ENCODE peak calls at places on chromosomes 6 and 20, in ten cellular contexts. C is OCI-LY7; Y is fibroblast of the aortic adventitia; R is stimulated activated CD4-positive, alpha-beta T cell treated with anti-CD3 and anti-CD28 coated beads, Interleukin-15, amount 100 ng/mL, for 1 hour; Z is activated T-cell treated with anti-CD3 and anti-CD28 coated beads for 4 hours; U is RKO; L is T follicular helper cell; Q is iPS-NIHi11; P is hippocampal formation; J is Calu3. A is an unnamed sample.

GRCh38 chr6:46010771-46011170 is 4.9 kb downstream of the CLIC5 start:
- DNase-seq in C (no peak), Y (no peak), R (no peak), Z (no peak), U (no peak), L (no peak), Q (no peak), P (no peak), J (no peak), A (no peak)

GRCh38 chr6:37168809-37169457 is 1.0 kb upstream of the PIM1 start:
- DNase-seq in C (peak), Y (no peak), R (no peak), Z (peak), U (peak), L (no peak), Q (peak), P (no peak), J (peak), A (no peak)

GRCh38 chr6:111873178-111874029 is at the start of gene FYN:
- DNase-seq in C (peak), Y (peak), R (peak), Z (peak), U (peak), L (peak), Q (peak), P (peak), J (peak), A (peak)

GRCh38 chr6:50362706-50363105 is 313.0 kb upstream of the DEFB112 start:
- DNase-seq in C (no peak), Y (no peak), R (no peak), Z (no peak), U (no peak), L (no peak), Q (no peak), P (no peak), J (no peak), A (no peak)

GRCh38 chr20:32332614-32333013 is 25.5 kb upstream of the ASXL1 start:
- DNase-seq in C (no peak), Y (peak), R (no peak), Z (no peak), U (no peak), L (no peak), Q (no peak), P (no peak), J (peak), A (no peak)

GRCh38 chr6:30684386-30685156 is 1.9 kb downstream of the PPP1R18 start:
- DNase-seq in C (peak), Y (no peak), R (peak), Z (no peak), U (peak), L (no peak), Q (no peak), P (no peak), J (no peak), A (no peak)

GRCh38 chr20:58868795-58869194 is 16.3 kb downstream of the GNAS start:
- DNase-seq in C (no peak), Y (no peak), R (no peak), Z (no peak), U (no peak), L (no peak), Q (no peak), P (peak), J (no peak), A (peak)

GRCh38 chr6:112983741-112984221 is 636.7 kb downstream of the RFPL4B start:
- DNase-seq in C (no peak), Y (peak), R (no peak), Z (no peak), U (no peak), L (no peak), Q (no peak), P (no peak), J (no peak), A (no peak)

GRCh38 chr6:16333580-16333979 is 95.2 kb downstream of the GMPR start:
- DNase-seq in C (no peak), Y (peak), R (no peak), Z (no peak), U (peak), L (no peak), Q (no peak), P (no peak), J (no peak), A (no peak)

GRCh38 chr6:133368664-133369063 is 127.5 kb downstream of the EYA4 start:
- DNase-seq in C (no peak), Y (no peak), R (no peak), Z (no peak), U (no peak), L (no peak), Q (peak), P (no peak), J (no peak), A (no peak)

GRCh38 chr20:48314925-48315592 is 512.7 kb downstream of the PREX1 start:
- DNase-seq in C (no peak), Y (no peak), R (no peak), Z (no peak), U (no peak), L (no peak), Q (no peak), P (no peak), J (no peak), A (no peak)

GRCh38 chr20:14865169-14865568 is 527.8 kb upstream of the FLRT3 start:
- DNase-seq in C (no peak), Y (no peak), R (no peak), Z (no peak), U (no peak), L (no peak), Q (no peak), P (no peak), J (no peak), A (no peak)

GRCh38 chr20:36606171-36607116 is 865 bp downstream of the RAB5IF start:
- DNase-seq in C (peak), Y (peak), R (no peak), Z (no peak), U (peak), L (no peak), Q (no peak), P (no peak), J (peak), A (no peak)

GRCh38 chr6:86031713-86032112 is 389.0 kb upstream of the SYNCRIP start:
- DNase-seq in C (no peak), Y (no peak), R (no peak), Z (no peak), U (no peak), L (no peak), Q (no peak), P (peak), J (no peak), A (no peak)

GRCh38 chr6:19697744-19698290 is 139.4 kb upstream of the ID4 start:
- DNase-seq in C (no peak), Y (peak), R (no peak), Z (no peak), U (peak), L (no peak), Q (no peak), P (no peak), J (no peak), A (no peak)

GRCh38 chr6:44431118-44431725 is 43.7 kb downstream of the CDC5L start:
- DNase-seq in C (peak), Y (peak), R (no peak), Z (peak), U (peak), L (peak), Q (peak), P (peak), J (peak), A (no peak)

GRCh38 chr6:4113623-4114022 is 21.8 kb downstream of the ECI2 start:
- DNase-seq in C (no peak), Y (peak), R (no peak), Z (no peak), U (no peak), L (no peak), Q (no peak), P (no peak), J (no peak), A (no peak)

GRCh38 chr6:14555804-14556203 is 438.2 kb downstream of the CD83 start:
- DNase-seq in C (no peak), Y (no peak), R (no peak), Z (no peak), U (no peak), L (no peak), Q (no peak), P (no peak), J (no peak), A (no peak)

GRCh38 chr20:49563015-49563980 is 4.6 kb downstream of the PTGIS start:
- DNase-seq in C (no peak), Y (peak), R (no peak), Z (no peak), U (no peak), L (no peak), Q (no peak), P (no peak), J (no peak), A (no peak)

GRCh38 chr6:68652117-68652536 is 17.0 kb downstream of the ADGRB3 start:
- DNase-seq in C (no peak), Y (no peak), R (no peak), Z (no peak), U (peak), L (no peak), Q (no peak), P (no peak), J (no peak), A (peak)

GRCh38 chr20:58542411-58543095 is 27.4 kb upstream of the APCDD1L start:
- DNase-seq in C (no peak), Y (no peak), R (no peak), Z (no peak), U (no peak), L (no peak), Q (no peak), P (no peak), J (no peak), A (no peak)

GRCh38 chr20:59412896-59413295 is 112.5 kb downstream of the EDN3 start:
- DNase-seq in C (peak), Y (no peak), R (no peak), Z (no peak), U (no peak), L (no peak), Q (no peak), P (no peak), J (no peak), A (no peak)